ENCODE peak calls at places on chromosomes 11 and 22, in seven cellular contexts. One of them, this sample, is unnamed.
A peak's percentile ranks its signal among the peaks of the same experiment; 100 is the strongest.

GRCh38 chr11:58629857-58630256 is 7.4 kb downstream of the CNTF start:
- DNase-seq in esophagus squamous epithelium: no peak
- DNase-seq in upper lobe of left lung: no peak
- DNase-seq in H1: no peak
- DNase-seq in body of pancreas: no peak
- DNase-seq in K562: peak; percentile 51
- DNase-seq in A549: peak; percentile 31
- DNase-seq in this sample: peak; percentile 42

GRCh38 chr11:37124384-37124783 is 526.3 kb upstream of the RAG2 start:
- DNase-seq in esophagus squamous epithelium: no peak
- DNase-seq in upper lobe of left lung: no peak
- DNase-seq in H1: no peak
- DNase-seq in body of pancreas: no peak
- DNase-seq in K562: no peak
- DNase-seq in A549: no peak
- DNase-seq in this sample: no peak

GRCh38 chr22:46104170-46104880 is 46.0 kb upstream of the PPARA start:
- DNase-seq in esophagus squamous epithelium: no peak
- DNase-seq in upper lobe of left lung: peak; percentile 85
- DNase-seq in H1: no peak
- DNase-seq in body of pancreas: peak; percentile 94
- DNase-seq in K562: no peak
- DNase-seq in A549: no peak
- DNase-seq in this sample: no peak

GRCh38 chr11:62727833-62728721 is at the start of gene TTC9C:
- DNase-seq in esophagus squamous epithelium: peak; percentile 78
- DNase-seq in upper lobe of left lung: peak; percentile 85
- DNase-seq in H1: peak; percentile 80
- DNase-seq in body of pancreas: peak; percentile 91
- DNase-seq in K562: peak; percentile 93
- DNase-seq in A549: peak; percentile 94
- DNase-seq in this sample: peak; percentile 96

GRCh38 chr22:21816787-21817496 is 50.5 kb downstream of the MAPK1 start:
- DNase-seq in esophagus squamous epithelium: no peak
- DNase-seq in upper lobe of left lung: no peak
- DNase-seq in H1: no peak
- DNase-seq in body of pancreas: no peak
- DNase-seq in K562: peak; percentile 87
- DNase-seq in A549: peak; percentile 48
- DNase-seq in this sample: peak; percentile 60

GRCh38 chr11:108963118-108963517 is 298.2 kb downstream of the DDX10 start:
- DNase-seq in esophagus squamous epithelium: no peak
- DNase-seq in upper lobe of left lung: no peak
- DNase-seq in H1: no peak
- DNase-seq in body of pancreas: no peak
- DNase-seq in K562: no peak
- DNase-seq in A549: no peak
- DNase-seq in this sample: no peak

GRCh38 chr11:10770626-10771254 is 19.7 kb downstream of the CTR9 start:
- DNase-seq in esophagus squamous epithelium: no peak
- DNase-seq in upper lobe of left lung: no peak
- DNase-seq in H1: peak; percentile 61
- DNase-seq in body of pancreas: peak; percentile 61
- DNase-seq in K562: peak; percentile 48
- DNase-seq in A549: peak; percentile 72
- DNase-seq in this sample: peak; percentile 63

GRCh38 chr11:95762513-95762912 is 27.1 kb downstream of the FAM76B start:
- DNase-seq in esophagus squamous epithelium: no peak
- DNase-seq in upper lobe of left lung: no peak
- DNase-seq in H1: no peak
- DNase-seq in body of pancreas: no peak
- DNase-seq in K562: no peak
- DNase-seq in A549: no peak
- DNase-seq in this sample: peak; percentile 78

GRCh38 chr11:134261626-134262488 is 8.5 kb downstream of the ACAD8 start:
- DNase-seq in esophagus squamous epithelium: no peak
- DNase-seq in upper lobe of left lung: peak; percentile 64
- DNase-seq in H1: peak; percentile 72
- DNase-seq in body of pancreas: no peak
- DNase-seq in K562: peak; percentile 57
- DNase-seq in A549: peak; percentile 51
- DNase-seq in this sample: peak; percentile 37

GRCh38 chr11:87212891-87213290 is 175.2 kb downstream of the TMEM135 start:
- DNase-seq in esophagus squamous epithelium: no peak
- DNase-seq in upper lobe of left lung: no peak
- DNase-seq in H1: no peak
- DNase-seq in body of pancreas: no peak
- DNase-seq in K562: no peak
- DNase-seq in A549: no peak
- DNase-seq in this sample: no peak

GRCh38 chr22:45341503-45341902 is 31.8 kb downstream of the FAM118A start:
- DNase-seq in esophagus squamous epithelium: no peak
- DNase-seq in upper lobe of left lung: no peak
- DNase-seq in H1: no peak
- DNase-seq in body of pancreas: no peak
- DNase-seq in K562: no peak
- DNase-seq in A549: no peak
- DNase-seq in this sample: peak; percentile 86

GRCh38 chr11:67056640-67057409 is at the start of gene RHOD:
- DNase-seq in esophagus squamous epithelium: no peak
- DNase-seq in upper lobe of left lung: peak; percentile 93
- DNase-seq in H1: peak; percentile 86
- DNase-seq in body of pancreas: peak; percentile 81
- DNase-seq in K562: no peak
- DNase-seq in A549: no peak
- DNase-seq in this sample: no peak

GRCh38 chr11:81644239-81644840 is 1089.3 kb downstream of the FAM181B start:
- DNase-seq in esophagus squamous epithelium: no peak
- DNase-seq in upper lobe of left lung: no peak
- DNase-seq in H1: no peak
- DNase-seq in body of pancreas: no peak
- DNase-seq in K562: peak; percentile 25
- DNase-seq in A549: peak; percentile 3
- DNase-seq in this sample: peak; percentile 45

GRCh38 chr11:112877561-112877960 is 83.7 kb upstream of the NCAM1 start:
- DNase-seq in esophagus squamous epithelium: no peak
- DNase-seq in upper lobe of left lung: peak; percentile 32
- DNase-seq in H1: peak; percentile 56
- DNase-seq in body of pancreas: no peak
- DNase-seq in K562: no peak
- DNase-seq in A549: no peak
- DNase-seq in this sample: no peak

GRCh38 chr11:66719111-66719872 is 9.7 kb downstream of the SPTBN2 start:
- DNase-seq in esophagus squamous epithelium: no peak
- DNase-seq in upper lobe of left lung: no peak
- DNase-seq in H1: no peak
- DNase-seq in body of pancreas: peak; percentile 35
- DNase-seq in K562: no peak
- DNase-seq in A549: no peak
- DNase-seq in this sample: no peak

GRCh38 chr11:111361874-111362273 is 17.2 kb downstream of the POU2AF1 start:
- DNase-seq in esophagus squamous epithelium: no peak
- DNase-seq in upper lobe of left lung: no peak
- DNase-seq in H1: no peak
- DNase-seq in body of pancreas: peak; percentile 76
- DNase-seq in K562: no peak
- DNase-seq in A549: no peak
- DNase-seq in this sample: no peak
- TF ChIP-seq POLR2A in esophagus squamous epithelium: no peak
- TF ChIP-seq POLR2A in upper lobe of left lung: no peak
- TF ChIP-seq POLR2A in H1: no peak
- TF ChIP-seq POLR2A in body of pancreas: no peak
- TF ChIP-seq POLR2A in K562: no peak
- TF ChIP-seq POLR2A in A549: no peak
- TF ChIP-seq POLR2A in this sample: no peak

GRCh38 chr22:37518509-37519267 is 527 bp downstream of the CARD10 start:
- DNase-seq in esophagus squamous epithelium: no peak
- DNase-seq in upper lobe of left lung: no peak
- DNase-seq in H1: peak; percentile 75
- DNase-seq in body of pancreas: peak; percentile 49
- DNase-seq in K562: peak; percentile 26
- DNase-seq in A549: no peak
- DNase-seq in this sample: no peak
- TF ChIP-seq POLR2A in esophagus squamous epithelium: no peak
- TF ChIP-seq POLR2A in upper lobe of left lung: no peak
- TF ChIP-seq POLR2A in H1: no peak
- TF ChIP-seq POLR2A in body of pancreas: no peak
- TF ChIP-seq POLR2A in K562: no peak
- TF ChIP-seq POLR2A in A549: no peak
- TF ChIP-seq POLR2A in this sample: no peak

GRCh38 chr11:57085604-57086003 is 96.1 kb upstream of the LRRC55 start:
- DNase-seq in esophagus squamous epithelium: no peak
- DNase-seq in upper lobe of left lung: no peak
- DNase-seq in H1: no peak
- DNase-seq in body of pancreas: no peak
- DNase-seq in K562: no peak
- DNase-seq in A549: no peak
- DNase-seq in this sample: no peak

GRCh38 chr11:57083641-57084385 is 95.1 kb downstream of the OR5AK2 start:
- DNase-seq in esophagus squamous epithelium: no peak
- DNase-seq in upper lobe of left lung: no peak
- DNase-seq in H1: no peak
- DNase-seq in body of pancreas: no peak
- DNase-seq in K562: no peak
- DNase-seq in A549: no peak
- DNase-seq in this sample: no peak

GRCh38 chr11:57092028-57092698 is 89.6 kb upstream of the LRRC55 start:
- DNase-seq in esophagus squamous epithelium: no peak
- DNase-seq in upper lobe of left lung: no peak
- DNase-seq in H1: no peak
- DNase-seq in body of pancreas: no peak
- DNase-seq in K562: no peak
- DNase-seq in A549: no peak
- DNase-seq in this sample: no peak

GRCh38 chr11:57082125-57082524 is 93.4 kb downstream of the OR5AK2 start:
- DNase-seq in esophagus squamous epithelium: no peak
- DNase-seq in upper lobe of left lung: no peak
- DNase-seq in H1: no peak
- DNase-seq in body of pancreas: no peak
- DNase-seq in K562: no peak
- DNase-seq in A549: no peak
- DNase-seq in this sample: no peak

DNA sequence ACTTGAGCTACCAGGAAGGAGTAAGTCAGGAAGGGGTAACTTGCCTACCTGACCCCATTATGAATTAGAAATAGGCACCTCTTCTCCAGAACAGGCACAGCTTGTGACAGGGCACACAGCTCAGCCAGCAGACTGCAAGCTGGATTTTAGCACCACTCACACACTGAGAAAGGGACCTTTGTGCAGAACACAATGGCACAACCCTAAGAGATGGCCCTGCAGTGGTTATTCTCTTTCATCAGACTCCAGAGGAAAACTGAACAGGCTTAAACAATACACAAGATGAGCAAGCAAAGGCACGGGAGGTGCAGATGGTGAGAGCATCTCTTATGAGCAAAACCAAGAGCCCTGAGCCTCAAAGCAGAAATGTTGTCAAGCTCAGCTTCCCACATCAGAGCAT is 93.8 kb upstream of the LRRC55 start:
- DNase-seq in esophagus squamous epithelium: no peak
- DNase-seq in upper lobe of left lung: no peak
- DNase-seq in H1: no peak
- DNase-seq in body of pancreas: no peak
- DNase-seq in K562: no peak
- DNase-seq in A549: no peak
- DNase-seq in this sample: no peak
- TF ChIP-seq POLR2A in esophagus squamous epithelium: no peak
- TF ChIP-seq POLR2A in upper lobe of left lung: no peak
- TF ChIP-seq POLR2A in H1: no peak
- TF ChIP-seq POLR2A in body of pancreas: no peak
- TF ChIP-seq POLR2A in K562: no peak
- TF ChIP-seq POLR2A in A549: no peak
- TF ChIP-seq POLR2A in this sample: no peak

GRCh38 chr11:117180020-117180419 is 1.5 kb downstream of the SIDT2 start:
- DNase-seq in esophagus squamous epithelium: no peak
- DNase-seq in upper lobe of left lung: no peak
- DNase-seq in H1: no peak
- DNase-seq in body of pancreas: no peak
- DNase-seq in K562: no peak
- DNase-seq in A549: no peak
- DNase-seq in this sample: peak; percentile 31

GRCh38 chr11:117176186-117176585 is 2.4 kb upstream of the SIDT2 start:
- DNase-seq in esophagus squamous epithelium: no peak
- DNase-seq in upper lobe of left lung: no peak
- DNase-seq in H1: no peak
- DNase-seq in body of pancreas: no peak
- DNase-seq in K562: no peak
- DNase-seq in A549: no peak
- DNase-seq in this sample: no peak

GRCh38 chr11:117179048-117179999 is 781 bp downstream of the SIDT2 start:
- DNase-seq in esophagus squamous epithelium: no peak
- DNase-seq in upper lobe of left lung: peak; percentile 92
- DNase-seq in H1: no peak
- DNase-seq in body of pancreas: peak; percentile 58
- DNase-seq in K562: peak; percentile 65
- DNase-seq in A549: peak; percentile 33
- DNase-seq in this sample: peak; percentile 75

GRCh38 chr11:117177534-117178209 is 871 bp upstream of the SIDT2 start:
- DNase-seq in esophagus squamous epithelium: no peak
- DNase-seq in upper lobe of left lung: no peak
- DNase-seq in H1: no peak
- DNase-seq in body of pancreas: no peak
- DNase-seq in K562: no peak
- DNase-seq in A549: no peak
- DNase-seq in this sample: no peak

GRCh38 chr11:117178210-117179034 is at the start of gene SIDT2:
- DNase-seq in esophagus squamous epithelium: peak; percentile 57
- DNase-seq in upper lobe of left lung: peak; percentile 96
- DNase-seq in H1: peak; percentile 92
- DNase-seq in body of pancreas: peak; percentile 94
- DNase-seq in K562: peak; percentile 86
- DNase-seq in A549: peak; percentile 76
- DNase-seq in this sample: peak; percentile 93
- TF ChIP-seq POLR2A in esophagus squamous epithelium: no peak
- TF ChIP-seq POLR2A in upper lobe of left lung: peak; percentile 95
- TF ChIP-seq POLR2A in H1: peak; percentile 80
- TF ChIP-seq POLR2A in body of pancreas: peak; percentile 92
- TF ChIP-seq POLR2A in K562: peak; percentile 62
- TF ChIP-seq POLR2A in A549: peak; percentile 35
- TF ChIP-seq POLR2A in this sample: peak; percentile 82

GRCh38 chr22:20130739-20131592 is 638 bp upstream of the ZDHHC8 start:
- DNase-seq in esophagus squamous epithelium: peak; percentile 31
- DNase-seq in upper lobe of left lung: peak; percentile 95
- DNase-seq in H1: peak; percentile 82
- DNase-seq in body of pancreas: peak; percentile 86
- DNase-seq in K562: peak; percentile 98
- DNase-seq in A549: no peak
- DNase-seq in this sample: peak; percentile 51

GRCh38 chr22:20130319-20130718 is 1.3 kb upstream of the ZDHHC8 start:
- DNase-seq in esophagus squamous epithelium: no peak
- DNase-seq in upper lobe of left lung: no peak
- DNase-seq in H1: no peak
- DNase-seq in body of pancreas: peak; percentile 37
- DNase-seq in K562: no peak
- DNase-seq in A549: no peak
- DNase-seq in this sample: no peak

GRCh38 chr22:20132686-20133246 is 1.2 kb downstream of the ZDHHC8 start:
- DNase-seq in esophagus squamous epithelium: no peak
- DNase-seq in upper lobe of left lung: peak; percentile 58
- DNase-seq in H1: no peak
- DNase-seq in body of pancreas: no peak
- DNase-seq in K562: no peak
- DNase-seq in A549: no peak
- DNase-seq in this sample: no peak

GRCh38 chr22:20131593-20131855 is at the start of gene ZDHHC8:
- DNase-seq in esophagus squamous epithelium: no peak
- DNase-seq in upper lobe of left lung: peak; percentile 92
- DNase-seq in H1: no peak
- DNase-seq in body of pancreas: peak; percentile 39
- DNase-seq in K562: peak; percentile 89
- DNase-seq in A549: no peak
- DNase-seq in this sample: peak; percentile 43

GRCh38 chr22:20131856-20132685 is 467 bp downstream of the ZDHHC8 start:
- DNase-seq in esophagus squamous epithelium: no peak
- DNase-seq in upper lobe of left lung: peak; percentile 90
- DNase-seq in H1: no peak
- DNase-seq in body of pancreas: peak; percentile 40
- DNase-seq in K562: peak; percentile 66
- DNase-seq in A549: no peak
- DNase-seq in this sample: no peak
- TF ChIP-seq POLR2A in esophagus squamous epithelium: no peak
- TF ChIP-seq POLR2A in upper lobe of left lung: no peak
- TF ChIP-seq POLR2A in H1: no peak
- TF ChIP-seq POLR2A in body of pancreas: no peak
- TF ChIP-seq POLR2A in K562: no peak
- TF ChIP-seq POLR2A in A549: no peak
- TF ChIP-seq POLR2A in this sample: no peak